ENCODE peak calls at places on chromosomes 7 and 10, in eight cellular contexts. One of them, this sample, is unnamed. For H3K4me1, the result is how much of the 10 kb centered on the place peaks cover.

GRCh38 chr10:61931620-61932332 is 30.3 kb downstream of the ARID5B start:
- DNase-seq in left ventricle myocardium inferior: no peak
- DNase-seq in HCT116: no peak
- DNase-seq in colonic mucosa: no peak
- DNase-seq in uterus: no peak
- DNase-seq in testis: no peak
- DNase-seq in hepatocyte: no peak
- DNase-seq in gastrocnemius medialis: no peak
- DNase-seq in this sample: no peak

GRCh38 chr10:26854524-26854923 is 6.2 kb downstream of the ABI1 start:
- DNase-seq in colonic mucosa: no peak
- DNase-seq in hepatocyte: no peak
- DNase-seq in uterus: no peak
- DNase-seq in testis: no peak
- DNase-seq in left ventricle myocardium inferior: no peak
- DNase-seq in gastrocnemius medialis: no peak
- DNase-seq in HCT116: no peak
- DNase-seq in this sample: no peak

GRCh38 chr10:112475565-112476233 is 28.7 kb downstream of the VTI1A start:
- DNase-seq in uterus: no peak
- DNase-seq in colonic mucosa: no peak
- DNase-seq in testis: no peak
- DNase-seq in HCT116: no peak
- DNase-seq in left ventricle myocardium inferior: no peak
- DNase-seq in hepatocyte: no peak
- DNase-seq in gastrocnemius medialis: no peak
- DNase-seq in this sample: no peak

GRCh38 chr10:35195361-35196306 is 69.0 kb downstream of the CREM start:
- DNase-seq in gastrocnemius medialis: peak
- DNase-seq in hepatocyte: peak
- DNase-seq in testis: peak
- DNase-seq in left ventricle myocardium inferior: peak
- DNase-seq in uterus: peak
- DNase-seq in HCT116: peak
- DNase-seq in colonic mucosa: peak
- DNase-seq in this sample: peak

GRCh38 chr7:114048386-114049235 is 129.8 kb upstream of the PPP1R3A start:
- DNase-seq in left ventricle myocardium inferior: no peak
- DNase-seq in colonic mucosa: no peak
- DNase-seq in gastrocnemius medialis: no peak
- DNase-seq in hepatocyte: peak
- DNase-seq in HCT116: no peak
- DNase-seq in testis: no peak
- DNase-seq in uterus: no peak
- DNase-seq in this sample: peak

GRCh38 chr7:156777364-156778069 is 115.5 kb downstream of the LMBR1 start:
- DNase-seq in testis: no peak
- DNase-seq in colonic mucosa: no peak
- DNase-seq in HCT116: no peak
- DNase-seq in gastrocnemius medialis: no peak
- DNase-seq in left ventricle myocardium inferior: no peak
- DNase-seq in uterus: no peak
- DNase-seq in hepatocyte: no peak
- DNase-seq in this sample: no peak

GRCh38 chr10:83555264-83555663 is 584.0 kb upstream of the GHITM start:
- DNase-seq in testis: no peak
- DNase-seq in left ventricle myocardium inferior: no peak
- DNase-seq in gastrocnemius medialis: no peak
- DNase-seq in colonic mucosa: no peak
- DNase-seq in hepatocyte: no peak
- DNase-seq in uterus: no peak
- DNase-seq in HCT116: no peak
- DNase-seq in this sample: no peak

GRCh38 chr10:2772135-2772534 is 295.2 kb upstream of the PFKP start:
- DNase-seq in testis: no peak
- DNase-seq in colonic mucosa: no peak
- DNase-seq in hepatocyte: no peak
- DNase-seq in HCT116: no peak
- DNase-seq in gastrocnemius medialis: no peak
- DNase-seq in uterus: no peak
- DNase-seq in left ventricle myocardium inferior: no peak
- DNase-seq in this sample: no peak

GRCh38 chr10:69715156-69715898 is 85.3 kb downstream of the FAM241B start:
- DNase-seq in gastrocnemius medialis: no peak
- DNase-seq in colonic mucosa: no peak
- DNase-seq in left ventricle myocardium inferior: no peak
- DNase-seq in hepatocyte: no peak
- DNase-seq in uterus: no peak
- DNase-seq in testis: no peak
- DNase-seq in HCT116: no peak
- DNase-seq in this sample: no peak

GRCh38 chr7:74307738-74308505 is 18.7 kb downstream of the CLIP2 start:
- DNase-seq in HCT116: no peak
- DNase-seq in colonic mucosa: no peak
- DNase-seq in gastrocnemius medialis: no peak
- DNase-seq in uterus: no peak
- DNase-seq in hepatocyte: no peak
- DNase-seq in testis: no peak
- DNase-seq in left ventricle myocardium inferior: no peak
- DNase-seq in this sample: no peak

GRCh38 chr7:28299556-28299955 is 112.8 kb upstream of the CREB5 start:
- DNase-seq in testis: no peak
- DNase-seq in hepatocyte: no peak
- DNase-seq in HCT116: no peak
- DNase-seq in gastrocnemius medialis: no peak
- DNase-seq in left ventricle myocardium inferior: no peak
- DNase-seq in uterus: no peak
- DNase-seq in colonic mucosa: no peak
- DNase-seq in this sample: no peak

GRCh38 chr10:24363070-24363469 is 154.1 kb downstream of the KIAA1217 start:
- DNase-seq in HCT116: no peak
- DNase-seq in left ventricle myocardium inferior: no peak
- DNase-seq in gastrocnemius medialis: no peak
- DNase-seq in hepatocyte: no peak
- DNase-seq in uterus: no peak
- DNase-seq in colonic mucosa: no peak
- DNase-seq in testis: no peak
- DNase-seq in this sample: no peak

GRCh38 chr7:46226860-46227259 is 305.8 kb upstream of the IGFBP3 start:
- DNase-seq in HCT116: no peak
- DNase-seq in hepatocyte: no peak
- DNase-seq in testis: no peak
- DNase-seq in gastrocnemius medialis: no peak
- DNase-seq in colonic mucosa: no peak
- DNase-seq in uterus: no peak
- DNase-seq in left ventricle myocardium inferior: no peak
- DNase-seq in this sample: no peak

GRCh38 chr10:19119191-19119590 is 70.6 kb downstream of the MALRD1 start:
- DNase-seq in hepatocyte: no peak
- DNase-seq in uterus: no peak
- DNase-seq in gastrocnemius medialis: no peak
- DNase-seq in HCT116: no peak
- DNase-seq in left ventricle myocardium inferior: no peak
- DNase-seq in colonic mucosa: no peak
- DNase-seq in testis: no peak
- DNase-seq in this sample: no peak

GRCh38 chr10:130387936-130388580 is 251.9 kb downstream of the GLRX3 start:
- DNase-seq in hepatocyte: no peak
- DNase-seq in HCT116: no peak
- DNase-seq in gastrocnemius medialis: no peak
- DNase-seq in left ventricle myocardium inferior: no peak
- DNase-seq in uterus: no peak
- DNase-seq in testis: no peak
- DNase-seq in colonic mucosa: no peak
- DNase-seq in this sample: no peak

GRCh38 chr7:158318511-158318913 is 269.1 kb downstream of the PTPRN2 start:
- DNase-seq in HCT116: no peak
- DNase-seq in gastrocnemius medialis: no peak
- DNase-seq in colonic mucosa: no peak
- DNase-seq in testis: no peak
- DNase-seq in uterus: no peak
- DNase-seq in hepatocyte: no peak
- DNase-seq in left ventricle myocardium inferior: no peak
- DNase-seq in this sample: no peak

GRCh38 chr7:142581341-142581740 is 167.9 kb upstream of the PRSS1 start:
- DNase-seq in hepatocyte: no peak
- DNase-seq in colonic mucosa: no peak
- DNase-seq in HCT116: no peak
- DNase-seq in testis: no peak
- DNase-seq in uterus: no peak
- DNase-seq in gastrocnemius medialis: no peak
- DNase-seq in left ventricle myocardium inferior: no peak
- DNase-seq in this sample: peak

GRCh38 chr10:124117879-124118278 is 24.5 kb upstream of the CHST15 start:
- DNase-seq in testis: no peak
- DNase-seq in gastrocnemius medialis: no peak
- DNase-seq in left ventricle myocardium inferior: no peak
- DNase-seq in HCT116: no peak
- DNase-seq in colonic mucosa: no peak
- DNase-seq in uterus: no peak
- DNase-seq in hepatocyte: no peak
- DNase-seq in this sample: no peak

GRCh38 chr10:79264942-79265341 is 82.3 kb upstream of the PPIF start:
- DNase-seq in testis: no peak
- DNase-seq in uterus: no peak
- DNase-seq in hepatocyte: peak
- DNase-seq in left ventricle myocardium inferior: peak
- DNase-seq in colonic mucosa: no peak
- DNase-seq in HCT116: no peak
- DNase-seq in gastrocnemius medialis: no peak
- DNase-seq in this sample: no peak

GRCh38 chr7:105003875-105004510 is 10.0 kb upstream of the KMT2E start:
- DNase-seq in testis: no peak
- DNase-seq in HCT116: no peak
- DNase-seq in gastrocnemius medialis: no peak
- DNase-seq in uterus: no peak
- DNase-seq in colonic mucosa: no peak
- DNase-seq in hepatocyte: no peak
- DNase-seq in left ventricle myocardium inferior: no peak
- DNase-seq in this sample: no peak
- H3K27ac ChIP-seq in testis: peak
- H3K27ac ChIP-seq in HCT116: no peak
- H3K27ac ChIP-seq in gastrocnemius medialis: peak
- H3K27ac ChIP-seq in uterus: peak
- H3K27ac ChIP-seq in colonic mucosa: peak
- H3K27ac ChIP-seq in hepatocyte: peak
- H3K27ac ChIP-seq in left ventricle myocardium inferior: peak
- H3K27ac ChIP-seq in this sample: peak

GRCh38 chr10:52353960-52354394 is 39.9 kb downstream of the DKK1 start:
- DNase-seq in testis: no peak
- DNase-seq in HCT116: no peak
- DNase-seq in uterus: no peak
- DNase-seq in left ventricle myocardium inferior: no peak
- DNase-seq in hepatocyte: no peak
- DNase-seq in colonic mucosa: no peak
- DNase-seq in gastrocnemius medialis: no peak
- DNase-seq in this sample: no peak
- H3K4me1 ChIP-seq in testis: under half
- H3K4me1 ChIP-seq in HCT116: under half
- H3K4me1 ChIP-seq in uterus: under half
- H3K4me1 ChIP-seq in left ventricle myocardium inferior: under half
- H3K4me1 ChIP-seq in hepatocyte: under half
- H3K4me1 ChIP-seq in colonic mucosa: under half
- H3K4me1 ChIP-seq in gastrocnemius medialis: under half
- H3K4me1 ChIP-seq in this sample: under half

GRCh38 chr10:30499816-30500215 is 65.8 kb downstream of the MAP3K8 start:
- DNase-seq in testis: no peak
- DNase-seq in gastrocnemius medialis: no peak
- DNase-seq in uterus: no peak
- DNase-seq in hepatocyte: no peak
- DNase-seq in HCT116: no peak
- DNase-seq in left ventricle myocardium inferior: no peak
- DNase-seq in colonic mucosa: no peak
- DNase-seq in this sample: no peak
- H3K4me3 ChIP-seq in testis: no peak
- H3K4me3 ChIP-seq in gastrocnemius medialis: no peak
- H3K4me3 ChIP-seq in uterus: no peak
- H3K4me3 ChIP-seq in hepatocyte: no peak
- H3K4me3 ChIP-seq in HCT116: no peak
- H3K4me3 ChIP-seq in left ventricle myocardium inferior: no peak
- H3K4me3 ChIP-seq in colonic mucosa: no peak
- H3K4me3 ChIP-seq in this sample: no peak

GRCh38 chr10:59993931-59994330 is 87.6 kb upstream of the CCDC6 start:
- DNase-seq in gastrocnemius medialis: no peak
- DNase-seq in colonic mucosa: no peak
- DNase-seq in hepatocyte: no peak
- DNase-seq in uterus: no peak
- DNase-seq in left ventricle myocardium inferior: no peak
- DNase-seq in HCT116: no peak
- DNase-seq in testis: no peak
- DNase-seq in this sample: no peak
- H3K27ac ChIP-seq in gastrocnemius medialis: no peak
- H3K27ac ChIP-seq in colonic mucosa: no peak
- H3K27ac ChIP-seq in hepatocyte: no peak
- H3K27ac ChIP-seq in uterus: no peak
- H3K27ac ChIP-seq in left ventricle myocardium inferior: no peak
- H3K27ac ChIP-seq in HCT116: no peak
- H3K27ac ChIP-seq in testis: no peak
- H3K27ac ChIP-seq in this sample: no peak

GRCh38 chr7:42456267-42456666 is 219.3 kb upstream of the GLI3 start:
- DNase-seq in colonic mucosa: no peak
- DNase-seq in gastrocnemius medialis: peak
- DNase-seq in uterus: no peak
- DNase-seq in hepatocyte: no peak
- DNase-seq in left ventricle myocardium inferior: no peak
- DNase-seq in HCT116: no peak
- DNase-seq in testis: no peak
- DNase-seq in this sample: no peak
- H3K4me1 ChIP-seq in colonic mucosa: under half
- H3K4me1 ChIP-seq in gastrocnemius medialis: under half
- H3K4me1 ChIP-seq in uterus: under half
- H3K4me1 ChIP-seq in hepatocyte: under half
- H3K4me1 ChIP-seq in left ventricle myocardium inferior: under half
- H3K4me1 ChIP-seq in HCT116: under half
- H3K4me1 ChIP-seq in testis: under half
- H3K4me1 ChIP-seq in this sample: under half

This sample was measured in naive thymus-derived CD4-positive, alpha-beta T cell.